ENCODE peak calls at places on chromosome 3, in nine cellular contexts. One of them, this sample, is unnamed.

GRCh38 chr3:99131876-99132275 is 230.4 kb upstream of the DCBLD2 start:
- DNase-seq in T-helper 9 cell: no peak
- DNase-seq in astrocyte of the spinal cord: peak; percentile 38
- DNase-seq in stimulated activated CD8-positive, alpha-beta memory T cell treated with anti-CD3 and anti-CD28 coated beads, Interleukin-12 subunit alpha, Interleukin-12 subunit beta, amount 100 ng/mL, for 4 hours: no peak
- DNase-seq in hypothalamus: no peak
- DNase-seq in frontal cortex: no peak
- DNase-seq in psoas muscle: no peak
- DNase-seq in RPMI8226: no peak
- DNase-seq in lung: no peak
- DNase-seq in this sample: no peak

GRCh38 chr3:136194409-136195257 is 1.5 kb downstream of the MSL2 start:
- DNase-seq in T-helper 9 cell: peak; percentile 67
- DNase-seq in astrocyte of the spinal cord: peak; percentile 25
- DNase-seq in stimulated activated CD8-positive, alpha-beta memory T cell treated with anti-CD3 and anti-CD28 coated beads, Interleukin-12 subunit alpha, Interleukin-12 subunit beta, amount 100 ng/mL, for 4 hours: peak; percentile 63
- DNase-seq in hypothalamus: peak; percentile 35
- DNase-seq in frontal cortex: no peak
- DNase-seq in psoas muscle: no peak
- DNase-seq in RPMI8226: peak; percentile 44
- DNase-seq in lung: peak; percentile 34
- DNase-seq in this sample: no peak

GRCh38 chr3:131704084-131704483 is 201.3 kb upstream of the MRPL3 start:
- DNase-seq in T-helper 9 cell: no peak
- DNase-seq in astrocyte of the spinal cord: peak; percentile 45
- DNase-seq in stimulated activated CD8-positive, alpha-beta memory T cell treated with anti-CD3 and anti-CD28 coated beads, Interleukin-12 subunit alpha, Interleukin-12 subunit beta, amount 100 ng/mL, for 4 hours: no peak
- DNase-seq in hypothalamus: no peak
- DNase-seq in frontal cortex: no peak
- DNase-seq in psoas muscle: no peak
- DNase-seq in RPMI8226: no peak
- DNase-seq in lung: no peak
- DNase-seq in this sample: no peak

GRCh38 chr3:105827959-105828358 is 40.9 kb downstream of the CBLB start:
- DNase-seq in T-helper 9 cell: no peak
- DNase-seq in astrocyte of the spinal cord: peak; percentile 93
- DNase-seq in stimulated activated CD8-positive, alpha-beta memory T cell treated with anti-CD3 and anti-CD28 coated beads, Interleukin-12 subunit alpha, Interleukin-12 subunit beta, amount 100 ng/mL, for 4 hours: no peak
- DNase-seq in hypothalamus: no peak
- DNase-seq in frontal cortex: no peak
- DNase-seq in psoas muscle: no peak
- DNase-seq in RPMI8226: no peak
- DNase-seq in lung: no peak
- DNase-seq in this sample: no peak

GRCh38 chr3:50165388-50166308 is 10.5 kb downstream of the SEMA3F start:
- DNase-seq in T-helper 9 cell: no peak
- DNase-seq in astrocyte of the spinal cord: peak; percentile 56
- DNase-seq in stimulated activated CD8-positive, alpha-beta memory T cell treated with anti-CD3 and anti-CD28 coated beads, Interleukin-12 subunit alpha, Interleukin-12 subunit beta, amount 100 ng/mL, for 4 hours: no peak
- DNase-seq in hypothalamus: peak; percentile 50
- DNase-seq in frontal cortex: no peak
- DNase-seq in psoas muscle: peak; percentile 33
- DNase-seq in RPMI8226: no peak
- DNase-seq in lung: no peak
- DNase-seq in this sample: no peak

GRCh38 chr3:107367353-107367752 is 9.9 kb upstream of the CCDC54 start:
- DNase-seq in T-helper 9 cell: no peak
- DNase-seq in astrocyte of the spinal cord: peak; percentile 76
- DNase-seq in stimulated activated CD8-positive, alpha-beta memory T cell treated with anti-CD3 and anti-CD28 coated beads, Interleukin-12 subunit alpha, Interleukin-12 subunit beta, amount 100 ng/mL, for 4 hours: no peak
- DNase-seq in hypothalamus: no peak
- DNase-seq in frontal cortex: no peak
- DNase-seq in psoas muscle: no peak
- DNase-seq in RPMI8226: peak; percentile 21
- DNase-seq in lung: no peak
- DNase-seq in this sample: no peak

GRCh38 chr3:146969356-146969755 is 364.2 kb upstream of the PLSCR5 start:
- DNase-seq in T-helper 9 cell: no peak
- DNase-seq in astrocyte of the spinal cord: peak; percentile 59
- DNase-seq in stimulated activated CD8-positive, alpha-beta memory T cell treated with anti-CD3 and anti-CD28 coated beads, Interleukin-12 subunit alpha, Interleukin-12 subunit beta, amount 100 ng/mL, for 4 hours: no peak
- DNase-seq in hypothalamus: no peak
- DNase-seq in frontal cortex: no peak
- DNase-seq in psoas muscle: no peak
- DNase-seq in RPMI8226: no peak
- DNase-seq in lung: no peak
- DNase-seq in this sample: no peak

GRCh38 chr3:179613807-179614206 is 9.2 kb downstream of the NDUFB5 start:
- DNase-seq in T-helper 9 cell: no peak
- DNase-seq in astrocyte of the spinal cord: peak; percentile 37
- DNase-seq in stimulated activated CD8-positive, alpha-beta memory T cell treated with anti-CD3 and anti-CD28 coated beads, Interleukin-12 subunit alpha, Interleukin-12 subunit beta, amount 100 ng/mL, for 4 hours: no peak
- DNase-seq in hypothalamus: no peak
- DNase-seq in frontal cortex: no peak
- DNase-seq in psoas muscle: no peak
- DNase-seq in RPMI8226: no peak
- DNase-seq in lung: no peak
- DNase-seq in this sample: no peak

GRCh38 chr3:101379695-101380376 is 59.5 kb upstream of the IMPG2 start:
- DNase-seq in T-helper 9 cell: no peak
- DNase-seq in astrocyte of the spinal cord: no peak
- DNase-seq in stimulated activated CD8-positive, alpha-beta memory T cell treated with anti-CD3 and anti-CD28 coated beads, Interleukin-12 subunit alpha, Interleukin-12 subunit beta, amount 100 ng/mL, for 4 hours: no peak
- DNase-seq in hypothalamus: no peak
- DNase-seq in frontal cortex: no peak
- DNase-seq in psoas muscle: no peak
- DNase-seq in RPMI8226: peak; percentile 61
- DNase-seq in lung: no peak
- DNase-seq in this sample: no peak

GRCh38 chr3:20739814-20740213 is 553.8 kb upstream of the SGO1 start:
- DNase-seq in T-helper 9 cell: no peak
- DNase-seq in astrocyte of the spinal cord: no peak
- DNase-seq in stimulated activated CD8-positive, alpha-beta memory T cell treated with anti-CD3 and anti-CD28 coated beads, Interleukin-12 subunit alpha, Interleukin-12 subunit beta, amount 100 ng/mL, for 4 hours: no peak
- DNase-seq in hypothalamus: no peak
- DNase-seq in frontal cortex: no peak
- DNase-seq in psoas muscle: no peak
- DNase-seq in RPMI8226: no peak
- DNase-seq in lung: no peak
- DNase-seq in this sample: no peak

GRCh38 chr3:141529256-141530132 is 42.7 kb downstream of the RASA2 start:
- DNase-seq in T-helper 9 cell: no peak
- DNase-seq in astrocyte of the spinal cord: no peak
- DNase-seq in stimulated activated CD8-positive, alpha-beta memory T cell treated with anti-CD3 and anti-CD28 coated beads, Interleukin-12 subunit alpha, Interleukin-12 subunit beta, amount 100 ng/mL, for 4 hours: no peak
- DNase-seq in hypothalamus: no peak
- DNase-seq in frontal cortex: no peak
- DNase-seq in psoas muscle: no peak
- DNase-seq in RPMI8226: no peak
- DNase-seq in lung: no peak
- DNase-seq in this sample: no peak

GRCh38 chr3:89216021-89216739 is 108.8 kb downstream of the EPHA3 start:
- DNase-seq in T-helper 9 cell: no peak
- DNase-seq in astrocyte of the spinal cord: peak; percentile 17
- DNase-seq in stimulated activated CD8-positive, alpha-beta memory T cell treated with anti-CD3 and anti-CD28 coated beads, Interleukin-12 subunit alpha, Interleukin-12 subunit beta, amount 100 ng/mL, for 4 hours: no peak
- DNase-seq in hypothalamus: no peak
- DNase-seq in frontal cortex: no peak
- DNase-seq in psoas muscle: no peak
- DNase-seq in RPMI8226: no peak
- DNase-seq in lung: no peak
- DNase-seq in this sample: no peak

GRCh38 chr3:27986204-27986879 is 255.1 kb upstream of the CMC1 start:
- DNase-seq in T-helper 9 cell: no peak
- DNase-seq in astrocyte of the spinal cord: no peak
- DNase-seq in stimulated activated CD8-positive, alpha-beta memory T cell treated with anti-CD3 and anti-CD28 coated beads, Interleukin-12 subunit alpha, Interleukin-12 subunit beta, amount 100 ng/mL, for 4 hours: no peak
- DNase-seq in hypothalamus: no peak
- DNase-seq in frontal cortex: no peak
- DNase-seq in psoas muscle: no peak
- DNase-seq in RPMI8226: no peak
- DNase-seq in lung: no peak
- DNase-seq in this sample: no peak

GRCh38 chr3:122251428-122251827 is 68.0 kb downstream of the CASR start:
- DNase-seq in T-helper 9 cell: no peak
- DNase-seq in astrocyte of the spinal cord: no peak
- DNase-seq in stimulated activated CD8-positive, alpha-beta memory T cell treated with anti-CD3 and anti-CD28 coated beads, Interleukin-12 subunit alpha, Interleukin-12 subunit beta, amount 100 ng/mL, for 4 hours: no peak
- DNase-seq in hypothalamus: no peak
- DNase-seq in frontal cortex: no peak
- DNase-seq in psoas muscle: no peak
- DNase-seq in RPMI8226: peak; percentile 41
- DNase-seq in lung: no peak
- DNase-seq in this sample: no peak

GRCh38 chr3:144018776-144019175 is 47.2 kb downstream of the DIPK2A start:
- DNase-seq in T-helper 9 cell: no peak
- DNase-seq in astrocyte of the spinal cord: peak; percentile 94
- DNase-seq in stimulated activated CD8-positive, alpha-beta memory T cell treated with anti-CD3 and anti-CD28 coated beads, Interleukin-12 subunit alpha, Interleukin-12 subunit beta, amount 100 ng/mL, for 4 hours: no peak
- DNase-seq in hypothalamus: no peak
- DNase-seq in frontal cortex: no peak
- DNase-seq in psoas muscle: no peak
- DNase-seq in RPMI8226: no peak
- DNase-seq in lung: no peak
- DNase-seq in this sample: no peak

GRCh38 chr3:183254816-183255730 is 2.0 kb downstream of the B3GNT5 start:
- DNase-seq in T-helper 9 cell: no peak
- DNase-seq in astrocyte of the spinal cord: peak; percentile 38
- DNase-seq in stimulated activated CD8-positive, alpha-beta memory T cell treated with anti-CD3 and anti-CD28 coated beads, Interleukin-12 subunit alpha, Interleukin-12 subunit beta, amount 100 ng/mL, for 4 hours: no peak
- DNase-seq in hypothalamus: no peak
- DNase-seq in frontal cortex: no peak
- DNase-seq in psoas muscle: no peak
- DNase-seq in RPMI8226: no peak
- DNase-seq in lung: no peak
- DNase-seq in this sample: no peak

GRCh38 chr3:61965770-61966131 is 404.4 kb downstream of the PTPRG start:
- DNase-seq in T-helper 9 cell: no peak
- DNase-seq in astrocyte of the spinal cord: no peak
- DNase-seq in stimulated activated CD8-positive, alpha-beta memory T cell treated with anti-CD3 and anti-CD28 coated beads, Interleukin-12 subunit alpha, Interleukin-12 subunit beta, amount 100 ng/mL, for 4 hours: no peak
- DNase-seq in hypothalamus: no peak
- DNase-seq in frontal cortex: no peak
- DNase-seq in psoas muscle: no peak
- DNase-seq in RPMI8226: no peak
- DNase-seq in lung: no peak
- DNase-seq in this sample: no peak

GRCh38 chr3:170622369-170623159 is 36.7 kb upstream of the SLC7A14 start:
- DNase-seq in T-helper 9 cell: no peak
- DNase-seq in astrocyte of the spinal cord: peak; percentile 67
- DNase-seq in stimulated activated CD8-positive, alpha-beta memory T cell treated with anti-CD3 and anti-CD28 coated beads, Interleukin-12 subunit alpha, Interleukin-12 subunit beta, amount 100 ng/mL, for 4 hours: no peak
- DNase-seq in hypothalamus: peak; percentile 12
- DNase-seq in frontal cortex: no peak
- DNase-seq in psoas muscle: peak; percentile 18
- DNase-seq in RPMI8226: no peak
- DNase-seq in lung: no peak
- DNase-seq in this sample: no peak

GRCh38 chr3:100144255-100144866 is 30.1 kb upstream of the FILIP1L start:
- DNase-seq in T-helper 9 cell: no peak
- DNase-seq in astrocyte of the spinal cord: no peak
- DNase-seq in stimulated activated CD8-positive, alpha-beta memory T cell treated with anti-CD3 and anti-CD28 coated beads, Interleukin-12 subunit alpha, Interleukin-12 subunit beta, amount 100 ng/mL, for 4 hours: no peak
- DNase-seq in hypothalamus: no peak
- DNase-seq in frontal cortex: no peak
- DNase-seq in psoas muscle: no peak
- DNase-seq in RPMI8226: no peak
- DNase-seq in lung: no peak
- DNase-seq in this sample: no peak

GRCh38 chr3:68876112-68876713 is 56.1 kb downstream of the TAFA4 start:
- DNase-seq in T-helper 9 cell: no peak
- DNase-seq in astrocyte of the spinal cord: peak; percentile 77
- DNase-seq in stimulated activated CD8-positive, alpha-beta memory T cell treated with anti-CD3 and anti-CD28 coated beads, Interleukin-12 subunit alpha, Interleukin-12 subunit beta, amount 100 ng/mL, for 4 hours: no peak
- DNase-seq in hypothalamus: no peak
- DNase-seq in frontal cortex: peak; percentile 6
- DNase-seq in psoas muscle: no peak
- DNase-seq in RPMI8226: peak; percentile 67
- DNase-seq in lung: no peak
- DNase-seq in this sample: peak; percentile 26

GRCh38 chr3:125148836-125149235 is 63.7 kb downstream of the SLC12A8 start:
- DNase-seq in T-helper 9 cell: no peak
- DNase-seq in astrocyte of the spinal cord: peak; percentile 35
- DNase-seq in stimulated activated CD8-positive, alpha-beta memory T cell treated with anti-CD3 and anti-CD28 coated beads, Interleukin-12 subunit alpha, Interleukin-12 subunit beta, amount 100 ng/mL, for 4 hours: no peak
- DNase-seq in hypothalamus: no peak
- DNase-seq in frontal cortex: no peak
- DNase-seq in psoas muscle: peak; percentile 61
- DNase-seq in RPMI8226: no peak
- DNase-seq in lung: peak; percentile 46
- DNase-seq in this sample: no peak

GRCh38 chr3:134992586-134992985 is 197.5 kb downstream of the EPHB1 start:
- DNase-seq in T-helper 9 cell: no peak
- DNase-seq in astrocyte of the spinal cord: no peak
- DNase-seq in stimulated activated CD8-positive, alpha-beta memory T cell treated with anti-CD3 and anti-CD28 coated beads, Interleukin-12 subunit alpha, Interleukin-12 subunit beta, amount 100 ng/mL, for 4 hours: no peak
- DNase-seq in hypothalamus: no peak
- DNase-seq in frontal cortex: no peak
- DNase-seq in psoas muscle: no peak
- DNase-seq in RPMI8226: no peak
- DNase-seq in lung: no peak
- DNase-seq in this sample: no peak

GRCh38 chr3:158743280-158743663 is 11.0 kb upstream of the RARRES1 start:
- DNase-seq in T-helper 9 cell: no peak
- DNase-seq in astrocyte of the spinal cord: no peak
- DNase-seq in stimulated activated CD8-positive, alpha-beta memory T cell treated with anti-CD3 and anti-CD28 coated beads, Interleukin-12 subunit alpha, Interleukin-12 subunit beta, amount 100 ng/mL, for 4 hours: no peak
- DNase-seq in hypothalamus: no peak
- DNase-seq in frontal cortex: no peak
- DNase-seq in psoas muscle: no peak
- DNase-seq in RPMI8226: no peak
- DNase-seq in lung: no peak
- DNase-seq in this sample: no peak

GRCh38 chr3:114973576-114973975 is 173.5 kb downstream of the ZBTB20 start:
- DNase-seq in T-helper 9 cell: no peak
- DNase-seq in astrocyte of the spinal cord: no peak
- DNase-seq in stimulated activated CD8-positive, alpha-beta memory T cell treated with anti-CD3 and anti-CD28 coated beads, Interleukin-12 subunit alpha, Interleukin-12 subunit beta, amount 100 ng/mL, for 4 hours: no peak
- DNase-seq in hypothalamus: no peak
- DNase-seq in frontal cortex: no peak
- DNase-seq in psoas muscle: no peak
- DNase-seq in RPMI8226: no peak
- DNase-seq in lung: no peak
- DNase-seq in this sample: no peak

GRCh38 chr3:171585029-171585428 is 124.8 kb upstream of the TNIK start:
- DNase-seq in T-helper 9 cell: no peak
- DNase-seq in astrocyte of the spinal cord: no peak
- DNase-seq in stimulated activated CD8-positive, alpha-beta memory T cell treated with anti-CD3 and anti-CD28 coated beads, Interleukin-12 subunit alpha, Interleukin-12 subunit beta, amount 100 ng/mL, for 4 hours: no peak
- DNase-seq in hypothalamus: no peak
- DNase-seq in frontal cortex: no peak
- DNase-seq in psoas muscle: no peak
- DNase-seq in RPMI8226: no peak
- DNase-seq in lung: no peak
- DNase-seq in this sample: no peak

GRCh38 chr3:73213906-73214305 is 152.4 kb downstream of the EBLN2 start:
- DNase-seq in T-helper 9 cell: no peak
- DNase-seq in astrocyte of the spinal cord: no peak
- DNase-seq in stimulated activated CD8-positive, alpha-beta memory T cell treated with anti-CD3 and anti-CD28 coated beads, Interleukin-12 subunit alpha, Interleukin-12 subunit beta, amount 100 ng/mL, for 4 hours: no peak
- DNase-seq in hypothalamus: no peak
- DNase-seq in frontal cortex: no peak
- DNase-seq in psoas muscle: no peak
- DNase-seq in RPMI8226: no peak
- DNase-seq in lung: no peak
- DNase-seq in this sample: no peak

GRCh38 chr3:33577173-33577572 is 137.0 kb upstream of the UBP1 start:
- DNase-seq in T-helper 9 cell: no peak
- DNase-seq in astrocyte of the spinal cord: no peak
- DNase-seq in stimulated activated CD8-positive, alpha-beta memory T cell treated with anti-CD3 and anti-CD28 coated beads, Interleukin-12 subunit alpha, Interleukin-12 subunit beta, amount 100 ng/mL, for 4 hours: no peak
- DNase-seq in hypothalamus: no peak
- DNase-seq in frontal cortex: no peak
- DNase-seq in psoas muscle: no peak
- DNase-seq in RPMI8226: no peak
- DNase-seq in lung: no peak
- DNase-seq in this sample: no peak

GRCh38 chr3:168025076-168025475 is 70.6 kb downstream of the GOLIM4 start:
- DNase-seq in T-helper 9 cell: no peak
- DNase-seq in astrocyte of the spinal cord: peak; percentile 48
- DNase-seq in stimulated activated CD8-positive, alpha-beta memory T cell treated with anti-CD3 and anti-CD28 coated beads, Interleukin-12 subunit alpha, Interleukin-12 subunit beta, amount 100 ng/mL, for 4 hours: no peak
- DNase-seq in hypothalamus: no peak
- DNase-seq in frontal cortex: no peak
- DNase-seq in psoas muscle: no peak
- DNase-seq in RPMI8226: no peak
- DNase-seq in lung: no peak
- DNase-seq in this sample: no peak

GRCh38 chr3:138465451-138465850 is 31.0 kb downstream of the ESYT3 start:
- DNase-seq in T-helper 9 cell: no peak
- DNase-seq in astrocyte of the spinal cord: no peak
- DNase-seq in stimulated activated CD8-positive, alpha-beta memory T cell treated with anti-CD3 and anti-CD28 coated beads, Interleukin-12 subunit alpha, Interleukin-12 subunit beta, amount 100 ng/mL, for 4 hours: no peak
- DNase-seq in hypothalamus: no peak
- DNase-seq in frontal cortex: no peak
- DNase-seq in psoas muscle: no peak
- DNase-seq in RPMI8226: no peak
- DNase-seq in lung: no peak
- DNase-seq in this sample: no peak

GRCh38 chr3:168884353-168884903 is 779.1 kb downstream of the MECOM start:
- DNase-seq in T-helper 9 cell: no peak
- DNase-seq in astrocyte of the spinal cord: peak; percentile 94
- DNase-seq in stimulated activated CD8-positive, alpha-beta memory T cell treated with anti-CD3 and anti-CD28 coated beads, Interleukin-12 subunit alpha, Interleukin-12 subunit beta, amount 100 ng/mL, for 4 hours: no peak
- DNase-seq in hypothalamus: no peak
- DNase-seq in frontal cortex: no peak
- DNase-seq in psoas muscle: no peak
- DNase-seq in RPMI8226: peak; percentile 30
- DNase-seq in lung: no peak
- DNase-seq in this sample: peak; percentile 16

GRCh38 chr3:155194973-155195372 is 98.5 kb downstream of the STRIT1 start:
- DNase-seq in T-helper 9 cell: no peak
- DNase-seq in astrocyte of the spinal cord: no peak
- DNase-seq in stimulated activated CD8-positive, alpha-beta memory T cell treated with anti-CD3 and anti-CD28 coated beads, Interleukin-12 subunit alpha, Interleukin-12 subunit beta, amount 100 ng/mL, for 4 hours: no peak
- DNase-seq in hypothalamus: no peak
- DNase-seq in frontal cortex: no peak
- DNase-seq in psoas muscle: no peak
- DNase-seq in RPMI8226: no peak
- DNase-seq in lung: no peak
- DNase-seq in this sample: no peak